ENCODE peak calls at places on chromosome 13, in five cellular contexts. One of them, this sample, is unnamed.

GRCh38 chr13:74770361-74770760 is 636.2 kb upstream of the KLF12 start:
- DNase-seq in neural crest cell: no peak
- DNase-seq in hepatocyte: no peak
- DNase-seq in GM12891: no peak
- DNase-seq in neural progenitor cell: no peak
- DNase-seq in this sample: no peak

GRCh38 chr13:70253411-70253810 is 145.2 kb upstream of the KLHL1 start:
- DNase-seq in neural crest cell: no peak
- DNase-seq in hepatocyte: no peak
- DNase-seq in GM12891: no peak
- DNase-seq in neural progenitor cell: no peak
- DNase-seq in this sample: peak; percentile 42

GRCh38 chr13:72163671-72164070 is 296.7 kb upstream of the DACH1 start:
- DNase-seq in neural crest cell: no peak
- DNase-seq in hepatocyte: no peak
- DNase-seq in GM12891: no peak
- DNase-seq in neural progenitor cell: peak; percentile 18
- DNase-seq in this sample: no peak

GRCh38 chr13:89925107-89925506 is 1422.4 kb upstream of the MIR17HG start:
- DNase-seq in neural crest cell: no peak
- DNase-seq in hepatocyte: peak; percentile 31
- DNase-seq in GM12891: no peak
- DNase-seq in neural progenitor cell: peak; percentile 57
- DNase-seq in this sample: peak; percentile 50

GRCh38 chr13:110364081-110364480 is 57.0 kb downstream of the COL4A2 start:
- DNase-seq in neural crest cell: no peak
- DNase-seq in hepatocyte: no peak
- DNase-seq in GM12891: no peak
- DNase-seq in neural progenitor cell: no peak
- DNase-seq in this sample: no peak

GRCh38 chr13:99923877-99924582 is 47.5 kb downstream of the ZIC5 start:
- DNase-seq in neural crest cell: no peak
- DNase-seq in hepatocyte: no peak
- DNase-seq in GM12891: no peak
- DNase-seq in neural progenitor cell: no peak
- DNase-seq in this sample: no peak

GRCh38 chr13:19181621-19182485 is at the start of gene TUBA3C:
- DNase-seq in neural crest cell: no peak
- DNase-seq in hepatocyte: no peak
- DNase-seq in GM12891: no peak
- DNase-seq in neural progenitor cell: no peak
- DNase-seq in this sample: no peak

GRCh38 chr13:82477436-82477835 is 1404.8 kb downstream of the SLITRK1 start:
- DNase-seq in neural crest cell: no peak
- DNase-seq in hepatocyte: peak; percentile 3
- DNase-seq in GM12891: no peak
- DNase-seq in neural progenitor cell: no peak
- DNase-seq in this sample: no peak

GRCh38 chr13:24097064-24097463 is 63.5 kb upstream of the SPATA13 start:
- DNase-seq in neural crest cell: no peak
- DNase-seq in hepatocyte: no peak
- DNase-seq in GM12891: no peak
- DNase-seq in neural progenitor cell: no peak
- DNase-seq in this sample: no peak

GRCh38 chr13:46614582-46614981 is 61.6 kb downstream of the LRCH1 start:
- DNase-seq in neural crest cell: no peak
- DNase-seq in hepatocyte: no peak
- DNase-seq in GM12891: no peak
- DNase-seq in neural progenitor cell: no peak
- DNase-seq in this sample: no peak

GRCh38 chr13:113518080-113518803 is 27.7 kb upstream of the DCUN1D2 start:
- DNase-seq in neural crest cell: no peak
- DNase-seq in hepatocyte: no peak
- DNase-seq in GM12891: no peak
- DNase-seq in neural progenitor cell: no peak
- DNase-seq in this sample: no peak

GRCh38 chr13:81302125-81302524 is 961.2 kb upstream of the SPRY2 start:
- DNase-seq in neural crest cell: no peak
- DNase-seq in hepatocyte: no peak
- DNase-seq in GM12891: no peak
- DNase-seq in neural progenitor cell: no peak
- DNase-seq in this sample: no peak

GRCh38 chr13:19818223-19818842 is 35.6 kb upstream of the PSPC1 start:
- DNase-seq in neural crest cell: peak; percentile 59
- DNase-seq in hepatocyte: peak; percentile 57
- DNase-seq in GM12891: no peak
- DNase-seq in neural progenitor cell: peak; percentile 76
- DNase-seq in this sample: no peak

GRCh38 chr13:50387124-50387581 is 371.9 kb downstream of the KCNRG start:
- DNase-seq in neural crest cell: no peak
- DNase-seq in hepatocyte: peak; percentile 69
- DNase-seq in GM12891: no peak
- DNase-seq in neural progenitor cell: peak; percentile 75
- DNase-seq in this sample: peak; percentile 75

This sample was measured in NCI-H510A treated with DMSO at 0.1 percent for 48 hours.